ENCODE peak calls at places on chromosomes 11 and 22, in eight cellular contexts. E, D, F, P, B, G, I and T are unnamed samples.

GRCh38 chr11:63831326-63831725 is 7.6 kb upstream of the MARK2 start:
- DNase-seq in G (no peak), D (no peak), E (no peak), P (no peak), B (no peak), I (no peak), F (no peak), T (no peak)

GRCh38 chr11:114358711-114359110 is 41.6 kb downstream of the C11orf71 start:
- DNase-seq in G (no peak), I (no peak), B (no peak), E (no peak), F (no peak), D (no peak), P (no peak), T (no peak)

GRCh38 chr11:128523616-128524015 is 63.7 kb downstream of the ETS1 start:
- DNase-seq in I (no peak), F (no peak), D (no peak), B (no peak), G (no peak), P (no peak), E (no peak), T (no peak)

GRCh38 chr11:36719708-36720107 is 121.7 kb upstream of the RAG2 start:
- DNase-seq in D (no peak), G (no peak), I (no peak), P (no peak), B (no peak), E (no peak), F (no peak), T (no peak)

GRCh38 chr22:46914916-46915894 is 152.8 kb downstream of the TBC1D22A start:
- DNase-seq in G (no peak), D (no peak), E (no peak), F (no peak), I (no peak), P (no peak), B (no peak), T (no peak)

GRCh38 chr11:934437-934950 is 8.8 kb downstream of the AP2A2 start:
- DNase-seq in B (no peak), P (no peak), F (no peak), I (no peak), G (no peak), D (no peak), E (no peak), T (no peak)

GRCh38 chr22:37744589-37744988 is 47.7 kb downstream of the TRIOBP start:
- DNase-seq in B (no peak), G (no peak), I (no peak), F (no peak), E (no peak), P (no peak), D (no peak), T (no peak)

GRCh38 chr11:19429108-19429760 is 188.5 kb upstream of the E2F8 start:
- DNase-seq in F (no peak), B (no peak), I (no peak), P (no peak), E (no peak), D (no peak), G (no peak), T (no peak)

GRCh38 chr11:133947298-133947905 is 9.4 kb downstream of the IGSF9B start:
- DNase-seq in D (no peak), P (no peak), G (peak; percentile 48), I (no peak), B (peak; percentile 63), E (peak; percentile 37), F (no peak), T (peak; percentile 66)

GRCh38 chr11:130071211-130071712 is 1.6 kb downstream of the APLP2 start:
- DNase-seq in B (no peak), D (no peak), I (no peak), G (no peak), E (no peak), F (no peak), P (no peak), T (no peak)

GRCh38 chr22:28183078-28183870 is 264.2 kb upstream of the PITPNB start:
- DNase-seq in P (no peak), E (peak; percentile 84), I (no peak), D (no peak), F (no peak), B (no peak), G (no peak), T (no peak)

GRCh38 chr11:106087815-106088435 is 10.5 kb downstream of the AASDHPPT start:
- DNase-seq in D (peak; percentile 53), B (peak; percentile 50), G (peak; percentile 23), E (peak; percentile 71), F (peak; percentile 54), I (peak; percentile 36), P (no peak), T (peak; percentile 49)

GRCh38 chr11:45569776-45570175 is 95.6 kb downstream of the CHST1 start:
- DNase-seq in I (no peak), P (no peak), G (no peak), F (no peak), D (no peak), E (no peak), B (no peak), T (no peak)

GRCh38 chr11:9664276-9665171 is 647 bp downstream of the SWAP70 start:
- DNase-seq in B (no peak), G (no peak), D (peak; percentile 41), I (peak; percentile 61), F (peak; percentile 74), E (peak; percentile 43), P (no peak), T (peak; percentile 58)

GRCh38 chr11:102287963-102288744 is 29.1 kb upstream of the BIRC3 start:
- DNase-seq in P (no peak), F (no peak), D (no peak), G (peak; percentile 18), E (peak; percentile 80), B (no peak), I (peak; percentile 37), T (no peak)

GRCh38 chr11:10301656-10302293 is 3.1 kb upstream of the ADM start:
- DNase-seq in E (no peak), B (no peak), I (no peak), F (no peak), D (no peak), G (no peak), P (no peak), T (no peak)

GRCh38 chr11:124717786-124718634 is 21.7 kb upstream of the NRGN start:
- DNase-seq in F (peak; percentile 62), P (peak; percentile 6), G (no peak), E (peak; percentile 33), B (no peak), I (no peak), D (no peak), T (peak; percentile 43)

GRCh38 chr11:7635137-7635536 is 38.2 kb downstream of the CYB5R2 start:
- DNase-seq in G (no peak), I (no peak), P (no peak), E (peak; percentile 51), D (no peak), B (no peak), F (no peak), T (no peak)

GRCh38 chr22:43343262-43343988 is at the start of gene SCUBE1:
- DNase-seq in F (peak; percentile 67), B (peak; percentile 58), I (peak; percentile 52), P (no peak), D (no peak), G (peak; percentile 10), E (peak; percentile 80), T (peak; percentile 66)

GRCh38 chr22:37892566-37893338 is 13.3 kb upstream of the MICALL1 start:
- DNase-seq in I (no peak), E (peak; percentile 88), G (no peak), F (peak; percentile 69), D (no peak), B (no peak), P (no peak), T (no peak)

GRCh38 chr11:83006877-83007330 is 64.8 kb downstream of the RAB30 start:
- DNase-seq in B (no peak), P (no peak), I (no peak), E (peak; percentile 42), D (no peak), G (no peak), F (no peak), T (no peak)

GRCh38 chr11:57597971-57598830 is 716 bp downstream of the SERPING1 start:
- DNase-seq in G (no peak), I (peak; percentile 62), D (peak; percentile 82), P (no peak), E (no peak), B (no peak), F (peak; percentile 83), T (peak; percentile 45)

GRCh38 chr22:31879585-31879984 is 64.8 kb upstream of the YWHAH start:
- DNase-seq in B (no peak), F (no peak), I (no peak), E (no peak), P (no peak), G (no peak), D (no peak), T (no peak)

GRCh38 chr11:113514856-113515255 is 39.7 kb upstream of the DRD2 start:
- DNase-seq in P (no peak), I (no peak), G (no peak), F (no peak), D (no peak), B (no peak), E (no peak), T (no peak)

GRCh38 chr11:31687256-31687655 is 123.9 kb downstream of the PAX6 start:
- DNase-seq in I (no peak), E (no peak), B (no peak), D (no peak), G (no peak), F (no peak), P (no peak), T (no peak)

GRCh38 chr11:81673001-81673400 is 1060.7 kb downstream of the FAM181B start:
- DNase-seq in G (no peak), F (no peak), B (no peak), P (no peak), I (no peak), D (no peak), E (no peak), T (no peak)

GRCh38 chr11:3840870-3841425 is at the start of gene RHOG:
- DNase-seq in P (peak; percentile 75), D (peak; percentile 79), F (peak; percentile 90), I (peak; percentile 88), G (peak; percentile 50), E (peak; percentile 70), B (no peak), T (peak; percentile 48)

GRCh38 chr22:32745251-32745995 is 56.1 kb upstream of the TIMP3 start:
- DNase-seq in G (no peak), E (no peak), I (peak; percentile 20), F (no peak), D (peak; percentile 64), B (no peak), P (no peak), T (peak; percentile 64)

GRCh38 chr11:35998651-35999050 is 54.8 kb downstream of the LDLRAD3 start:
- DNase-seq in E (no peak), F (no peak), I (no peak), P (no peak), B (no peak), G (no peak), D (no peak), T (no peak)

GRCh38 chr11:93396356-93396755 is 65.8 kb downstream of the DEUP1 start:
- DNase-seq in B (no peak), G (no peak), P (no peak), D (no peak), E (no peak), F (no peak), I (no peak), T (no peak)

GRCh38 chr11:66419825-66420224 is 1.0 kb upstream of the NPAS4 start:
- DNase-seq in E (no peak), F (no peak), D (no peak), G (no peak), P (no peak), I (no peak), B (no peak), T (no peak)

GRCh38 chr22:39716534-39716933 is 146.0 kb downstream of the CACNA1I start:
- DNase-seq in D (no peak), G (no peak), E (no peak), I (no peak), F (peak; percentile 34), P (no peak), B (no peak), T (no peak)

GRCh38 chr11:26575946-26576345 is 3.9 kb upstream of the MUC15 start:
- DNase-seq in P (no peak), G (no peak), D (no peak), E (no peak), I (no peak), B (no peak), F (no peak), T (no peak)